ENCODE peak calls at places on chromosomes 4 and X, in nine cellular contexts. T, F, U, W, B, M, Q, P and S are unnamed samples.

GRCh38 chrX:54481751-54482150 is 14.3 kb downstream of the FGD1 start:
- DNase-seq in T (no peak), F (no peak), U (no peak), W (no peak), B (no peak), M (no peak), Q (no peak), P (no peak), S (no peak)

GRCh38 chr4:143294310-143294709 is 42.4 kb upstream of the GAB1 start:
- DNase-seq in T (no peak), F (no peak), U (no peak), W (no peak), B (no peak), M (no peak), Q (peak; percentile 91), P (no peak), S (no peak)

GRCh38 chr4:53040459-53040815 is 178.3 kb downstream of the RASL11B start:
- DNase-seq in T (no peak), F (no peak), U (no peak), W (no peak), B (no peak), M (no peak), Q (no peak), P (no peak), S (no peak)

GRCh38 chr4:155392486-155393184 is 15.9 kb upstream of the MAP9 start:
- DNase-seq in T (no peak), F (no peak), U (no peak), W (no peak), B (no peak), M (peak; percentile 61), Q (no peak), P (peak; percentile 38), S (no peak)

GRCh38 chrX:9535101-9535500 is 70.2 kb downstream of the TBL1X start:
- DNase-seq in T (no peak), F (no peak), U (peak; percentile 69), W (no peak), B (no peak), M (no peak), Q (no peak), P (no peak), S (no peak)

GRCh38 chrX:150455220-150455618 is 92.1 kb downstream of the MAMLD1 start:
- DNase-seq in T (no peak), F (no peak), U (no peak), W (no peak), B (no peak), M (no peak), Q (no peak), P (no peak), S (no peak)

GRCh38 chrX:29662759-29663503 is 552.4 kb upstream of the MAGEB2 start:
- DNase-seq in T (peak; percentile 89), F (no peak), U (peak; percentile 92), W (no peak), B (no peak), M (no peak), Q (no peak), P (peak; percentile 48), S (no peak)

GRCh38 chr4:4788573-4788972 is 70.9 kb upstream of the MSX1 start:
- DNase-seq in T (no peak), F (no peak), U (no peak), W (no peak), B (no peak), M (no peak), Q (no peak), P (no peak), S (no peak)

GRCh38 chr4:129218355-129218754 is 122.4 kb downstream of the C4orf33 start:
- DNase-seq in T (peak; percentile 23), F (no peak), U (peak; percentile 24), W (no peak), B (no peak), M (no peak), Q (no peak), P (no peak), S (no peak)

GRCh38 chrX:261167-261857 is 19.9 kb upstream of the PLCXD1 start:
- DNase-seq in T (no peak), F (no peak), U (no peak), W (no peak), B (no peak), M (no peak), Q (no peak), P (no peak), S (no peak)

GRCh38 chrX:95764972-95765451 is 919.6 kb upstream of the DIAPH2 start:
- DNase-seq in T (no peak), F (peak; percentile 1), U (peak; percentile 49), W (peak; percentile 1), B (peak; percentile 9), M (no peak), Q (no peak), P (no peak), S (no peak)

GRCh38 chr4:8186883-8187282 is 12.2 kb upstream of the SH3TC1 start:
- DNase-seq in T (no peak), F (no peak), U (no peak), W (no peak), B (no peak), M (no peak), Q (no peak), P (no peak), S (no peak)

GRCh38 chrX:11664211-11664888 is 1.4 kb downstream of the ARHGAP6 start:
- DNase-seq in T (no peak), F (peak; percentile 2), U (no peak), W (no peak), B (peak; percentile 31), M (no peak), Q (peak; percentile 28), P (no peak), S (no peak)

GRCh38 chrX:44245730-44246129 is 97.7 kb downstream of the EFHC2 start:
- DNase-seq in T (no peak), F (no peak), U (no peak), W (no peak), B (no peak), M (no peak), Q (no peak), P (no peak), S (no peak)

GRCh38 chrX:11474576-11474975 is 181.4 kb downstream of the AMELX start:
- DNase-seq in T (no peak), F (no peak), U (no peak), W (no peak), B (no peak), M (no peak), Q (no peak), P (no peak), S (no peak)

GRCh38 chr4:82394896-82395295 is 21.1 kb upstream of the HNRNPD start:
- DNase-seq in T (peak; percentile 82), F (no peak), U (no peak), W (no peak), B (no peak), M (no peak), Q (no peak), P (no peak), S (no peak)

GRCh38 chr4:75708218-75708691 is 16.1 kb upstream of the USO1 start:
- DNase-seq in T (no peak), F (no peak), U (no peak), W (peak; percentile 59), B (peak; percentile 23), M (no peak), Q (no peak), P (no peak), S (no peak)

GRCh38 chr4:130648570-130648969 is 1552.6 kb downstream of the C4orf33 start:
- DNase-seq in T (no peak), F (no peak), U (no peak), W (no peak), B (no peak), M (no peak), Q (no peak), P (no peak), S (no peak)

GRCh38 chr4:119103263-119103662 is 32.4 kb upstream of the MYOZ2 start:
- DNase-seq in T (peak; percentile 99), F (no peak), U (peak; percentile 93), W (no peak), B (no peak), M (peak; percentile 85), Q (peak; percentile 41), P (peak; percentile 98), S (no peak)

DNA sequence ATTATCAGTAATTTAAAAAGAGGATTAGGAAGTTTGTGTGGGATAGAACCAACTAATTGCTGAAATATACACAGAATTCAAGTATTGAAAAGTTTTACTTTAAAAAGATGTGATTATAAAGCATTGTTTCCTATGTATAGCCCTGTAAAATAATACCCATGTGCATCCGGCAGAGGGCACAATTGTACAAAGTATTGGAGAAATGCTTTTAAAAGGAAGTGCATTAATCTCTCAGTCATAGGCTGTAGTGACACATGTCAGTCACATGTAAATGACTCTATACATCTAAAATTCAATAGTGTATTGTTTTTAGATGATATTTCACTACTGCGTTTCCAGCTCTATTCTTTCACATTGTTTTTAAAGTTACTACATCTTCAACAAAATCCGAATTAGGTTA is 9.7 kb upstream of the GEMIN8 start:
- DNase-seq in T (no peak), F (peak; percentile 56), U (peak; percentile 46), W (peak; percentile 76), B (peak; percentile 53), M (no peak), Q (peak; percentile 30), P (no peak), S (peak; percentile 53)
- TF ChIP-seq CTCF in T (peak; percentile 52), F (peak; percentile 78), U (peak; percentile 23), W (peak; percentile 69), B (peak; percentile 76), M (peak; percentile 43), Q (peak; percentile 60), P (peak; percentile 62), S (peak; percentile 78)

GRCh38 chr4:139084425-139085093 is 69.0 kb downstream of the NOCT start:
- DNase-seq in T (no peak), F (no peak), U (no peak), W (no peak), B (peak; percentile 17), M (no peak), Q (no peak), P (no peak), S (no peak)

GRCh38 chr4:139083533-139084424 is 68.2 kb downstream of the NOCT start:
- DNase-seq in T (peak; percentile 65), F (peak; percentile 73), U (peak; percentile 91), W (peak; percentile 90), B (peak; percentile 88), M (peak; percentile 86), Q (peak; percentile 87), P (peak; percentile 67), S (peak; percentile 80)

GRCh38 chr4:139082750-139083532 is 67.4 kb downstream of the NOCT start:
- DNase-seq in T (peak; percentile 92), F (peak; percentile 80), U (peak; percentile 99), W (peak; percentile 93), B (peak; percentile 94), M (peak; percentile 96), Q (peak; percentile 95), P (peak; percentile 87), S (peak; percentile 91)

GRCh38 chr4:139085141-139085540 is 69.6 kb downstream of the NOCT start:
- DNase-seq in T (no peak), F (no peak), U (peak; percentile 52), W (peak; percentile 7), B (no peak), M (no peak), Q (no peak), P (no peak), S (no peak)
- TF ChIP-seq CTCF in T (peak; percentile 28), F (peak; percentile 55), U (peak; percentile 18), W (peak; percentile 17), B (peak; percentile 31), M (no peak), Q (peak; percentile 4), P (no peak), S (peak; percentile 18)

GRCh38 chrX:38044682-38045081 is 38.3 kb downstream of the SYTL5 start:
- DNase-seq in T (no peak), F (no peak), U (no peak), W (no peak), B (no peak), M (no peak), Q (no peak), P (no peak), S (no peak)
- TF ChIP-seq CTCF in T (no peak), F (no peak), U (no peak), W (no peak), B (no peak), M (no peak), Q (no peak), P (no peak), S (no peak)

GRCh38 chr4:18343581-18343980 is 322.0 kb upstream of the LCORL start:
- DNase-seq in T (no peak), F (no peak), U (no peak), W (no peak), B (no peak), M (no peak), Q (no peak), P (no peak), S (no peak)
- TF ChIP-seq CTCF in T (no peak), F (no peak), U (no peak), W (no peak), B (no peak), M (no peak), Q (no peak), P (no peak), S (no peak)